ENCODE peak calls at places on chromosomes 1 and 21, in seven cellular contexts. One of them, this sample, is unnamed.

GRCh38 chr1:54876814-54877213 is 10.2 kb downstream of the DHCR24 start:
- DNase-seq in H9: no peak
- DNase-seq in foreskin melanocyte: no peak
- DNase-seq in activated CD4-positive, alpha-beta T cell treated with anti-CD3 and anti-CD28 coated beads, Interleukin-2, amount 10 ng/mL, durations not matched to agents 7 days and 5 days: no peak
- DNase-seq in esophagus squamous epithelium: no peak
- DNase-seq in mucosa of gallbladder: no peak
- DNase-seq in T-helper 22 cell: no peak
- DNase-seq in this sample: no peak

GRCh38 chr1:160576430-160576829 is 2.9 kb downstream of the CD84 start:
- DNase-seq in H9: no peak
- DNase-seq in esophagus squamous epithelium: no peak
- DNase-seq in mucosa of gallbladder: no peak
- DNase-seq in foreskin melanocyte: no peak
- DNase-seq in T-helper 22 cell: peak; percentile 11
- DNase-seq in activated CD4-positive, alpha-beta T cell treated with anti-CD3 and anti-CD28 coated beads, Interleukin-2, amount 10 ng/mL, durations not matched to agents 7 days and 5 days: peak; percentile 12
- DNase-seq in this sample: no peak

GRCh38 chr1:224784606-224785328 is 144.7 kb upstream of the DNAH14 start:
- DNase-seq in mucosa of gallbladder: no peak
- DNase-seq in H9: no peak
- DNase-seq in T-helper 22 cell: no peak
- DNase-seq in esophagus squamous epithelium: no peak
- DNase-seq in foreskin melanocyte: no peak
- DNase-seq in activated CD4-positive, alpha-beta T cell treated with anti-CD3 and anti-CD28 coated beads, Interleukin-2, amount 10 ng/mL, durations not matched to agents 7 days and 5 days: no peak
- DNase-seq in this sample: no peak

GRCh38 chr21:38472709-38473108 is 25.6 kb downstream of the ERG start:
- DNase-seq in mucosa of gallbladder: no peak
- DNase-seq in esophagus squamous epithelium: no peak
- DNase-seq in T-helper 22 cell: no peak
- DNase-seq in H9: peak; percentile 49
- DNase-seq in foreskin melanocyte: no peak
- DNase-seq in activated CD4-positive, alpha-beta T cell treated with anti-CD3 and anti-CD28 coated beads, Interleukin-2, amount 10 ng/mL, durations not matched to agents 7 days and 5 days: no peak
- DNase-seq in this sample: no peak

GRCh38 chr1:214720561-214720960 is 117.6 kb downstream of the CENPF start:
- DNase-seq in foreskin melanocyte: no peak
- DNase-seq in T-helper 22 cell: no peak
- DNase-seq in activated CD4-positive, alpha-beta T cell treated with anti-CD3 and anti-CD28 coated beads, Interleukin-2, amount 10 ng/mL, durations not matched to agents 7 days and 5 days: no peak
- DNase-seq in mucosa of gallbladder: no peak
- DNase-seq in H9: no peak
- DNase-seq in esophagus squamous epithelium: no peak
- DNase-seq in this sample: no peak

GRCh38 chr1:145962157-145963102 is 1.9 kb downstream of the ANKRD34A start:
- DNase-seq in T-helper 22 cell: peak; percentile 29
- DNase-seq in H9: no peak
- DNase-seq in foreskin melanocyte: no peak
- DNase-seq in activated CD4-positive, alpha-beta T cell treated with anti-CD3 and anti-CD28 coated beads, Interleukin-2, amount 10 ng/mL, durations not matched to agents 7 days and 5 days: peak; percentile 20
- DNase-seq in esophagus squamous epithelium: no peak
- DNase-seq in mucosa of gallbladder: no peak
- DNase-seq in this sample: peak; percentile 61

GRCh38 chr1:169484683-169485426 is 889 bp downstream of the SLC19A2 start:
- DNase-seq in T-helper 22 cell: no peak
- DNase-seq in activated CD4-positive, alpha-beta T cell treated with anti-CD3 and anti-CD28 coated beads, Interleukin-2, amount 10 ng/mL, durations not matched to agents 7 days and 5 days: no peak
- DNase-seq in foreskin melanocyte: peak; percentile 59
- DNase-seq in H9: no peak
- DNase-seq in esophagus squamous epithelium: no peak
- DNase-seq in mucosa of gallbladder: peak; percentile 61
- DNase-seq in this sample: no peak

GRCh38 chr1:43648448-43648847 is 1.5 kb upstream of the KDM4A start:
- DNase-seq in activated CD4-positive, alpha-beta T cell treated with anti-CD3 and anti-CD28 coated beads, Interleukin-2, amount 10 ng/mL, durations not matched to agents 7 days and 5 days: no peak
- DNase-seq in mucosa of gallbladder: no peak
- DNase-seq in esophagus squamous epithelium: no peak
- DNase-seq in H9: no peak
- DNase-seq in T-helper 22 cell: no peak
- DNase-seq in foreskin melanocyte: no peak
- DNase-seq in this sample: no peak

GRCh38 chr1:65509912-65510680 is 89.6 kb downstream of the LEPR start:
- DNase-seq in mucosa of gallbladder: no peak
- DNase-seq in esophagus squamous epithelium: no peak
- DNase-seq in activated CD4-positive, alpha-beta T cell treated with anti-CD3 and anti-CD28 coated beads, Interleukin-2, amount 10 ng/mL, durations not matched to agents 7 days and 5 days: no peak
- DNase-seq in H9: no peak
- DNase-seq in foreskin melanocyte: no peak
- DNase-seq in T-helper 22 cell: no peak
- DNase-seq in this sample: no peak

GRCh38 chr1:44405041-44405803 is at the start of gene RNF220:
- DNase-seq in esophagus squamous epithelium: no peak
- DNase-seq in foreskin melanocyte: peak; percentile 27
- DNase-seq in H9: peak; percentile 82
- DNase-seq in mucosa of gallbladder: peak; percentile 47
- DNase-seq in T-helper 22 cell: no peak
- DNase-seq in activated CD4-positive, alpha-beta T cell treated with anti-CD3 and anti-CD28 coated beads, Interleukin-2, amount 10 ng/mL, durations not matched to agents 7 days and 5 days: peak; percentile 33
- DNase-seq in this sample: peak; percentile 64

GRCh38 chr1:78779831-78780230 is 130.2 kb downstream of the IFI44 start:
- DNase-seq in H9: no peak
- DNase-seq in activated CD4-positive, alpha-beta T cell treated with anti-CD3 and anti-CD28 coated beads, Interleukin-2, amount 10 ng/mL, durations not matched to agents 7 days and 5 days: no peak
- DNase-seq in T-helper 22 cell: no peak
- DNase-seq in foreskin melanocyte: no peak
- DNase-seq in esophagus squamous epithelium: no peak
- DNase-seq in mucosa of gallbladder: no peak
- DNase-seq in this sample: no peak

GRCh38 chr1:154902920-154903566 is 33.0 kb upstream of the KCNN3 start:
- DNase-seq in activated CD4-positive, alpha-beta T cell treated with anti-CD3 and anti-CD28 coated beads, Interleukin-2, amount 10 ng/mL, durations not matched to agents 7 days and 5 days: no peak
- DNase-seq in foreskin melanocyte: no peak
- DNase-seq in mucosa of gallbladder: no peak
- DNase-seq in T-helper 22 cell: no peak
- DNase-seq in H9: no peak
- DNase-seq in esophagus squamous epithelium: no peak
- DNase-seq in this sample: no peak

GRCh38 chr1:19372136-19372514 is 60.0 kb downstream of the SLC66A1 start:
- DNase-seq in T-helper 22 cell: no peak
- DNase-seq in H9: no peak
- DNase-seq in activated CD4-positive, alpha-beta T cell treated with anti-CD3 and anti-CD28 coated beads, Interleukin-2, amount 10 ng/mL, durations not matched to agents 7 days and 5 days: no peak
- DNase-seq in foreskin melanocyte: no peak
- DNase-seq in esophagus squamous epithelium: no peak
- DNase-seq in mucosa of gallbladder: no peak
- DNase-seq in this sample: no peak

GRCh38 chr1:146051452-146051852 is 29.9 kb upstream of the HJV start:
- DNase-seq in esophagus squamous epithelium: no peak
- DNase-seq in mucosa of gallbladder: no peak
- DNase-seq in foreskin melanocyte: no peak
- DNase-seq in activated CD4-positive, alpha-beta T cell treated with anti-CD3 and anti-CD28 coated beads, Interleukin-2, amount 10 ng/mL, durations not matched to agents 7 days and 5 days: no peak
- DNase-seq in T-helper 22 cell: no peak
- DNase-seq in H9: no peak
- DNase-seq in this sample: no peak

GRCh38 chr21:35593000-35593502 is 467.3 kb downstream of the SETD4 start:
- DNase-seq in activated CD4-positive, alpha-beta T cell treated with anti-CD3 and anti-CD28 coated beads, Interleukin-2, amount 10 ng/mL, durations not matched to agents 7 days and 5 days: no peak
- DNase-seq in esophagus squamous epithelium: no peak
- DNase-seq in foreskin melanocyte: no peak
- DNase-seq in H9: no peak
- DNase-seq in mucosa of gallbladder: no peak
- DNase-seq in T-helper 22 cell: no peak
- DNase-seq in this sample: no peak

GRCh38 chr1:68375919-68376318 is 73.8 kb downstream of the RPE65 start:
- DNase-seq in H9: no peak
- DNase-seq in mucosa of gallbladder: no peak
- DNase-seq in foreskin melanocyte: peak; percentile 15
- DNase-seq in activated CD4-positive, alpha-beta T cell treated with anti-CD3 and anti-CD28 coated beads, Interleukin-2, amount 10 ng/mL, durations not matched to agents 7 days and 5 days: no peak
- DNase-seq in esophagus squamous epithelium: no peak
- DNase-seq in T-helper 22 cell: no peak
- DNase-seq in this sample: no peak

GRCh38 chr1:97192872-97193572 is 471.4 kb downstream of the PTBP2 start:
- DNase-seq in activated CD4-positive, alpha-beta T cell treated with anti-CD3 and anti-CD28 coated beads, Interleukin-2, amount 10 ng/mL, durations not matched to agents 7 days and 5 days: no peak
- DNase-seq in H9: no peak
- DNase-seq in foreskin melanocyte: no peak
- DNase-seq in T-helper 22 cell: no peak
- DNase-seq in esophagus squamous epithelium: no peak
- DNase-seq in mucosa of gallbladder: peak; percentile 67
- DNase-seq in this sample: peak; percentile 62

GRCh38 chr1:67355745-67356424 is 48.2 kb downstream of the IL12RB2 start:
- DNase-seq in activated CD4-positive, alpha-beta T cell treated with anti-CD3 and anti-CD28 coated beads, Interleukin-2, amount 10 ng/mL, durations not matched to agents 7 days and 5 days: no peak
- DNase-seq in H9: no peak
- DNase-seq in mucosa of gallbladder: no peak
- DNase-seq in foreskin melanocyte: no peak
- DNase-seq in esophagus squamous epithelium: no peak
- DNase-seq in T-helper 22 cell: no peak
- DNase-seq in this sample: no peak

GRCh38 chr21:42744520-42745445 is 91.4 kb downstream of the PDE9A start:
- DNase-seq in H9: no peak
- DNase-seq in mucosa of gallbladder: no peak
- DNase-seq in activated CD4-positive, alpha-beta T cell treated with anti-CD3 and anti-CD28 coated beads, Interleukin-2, amount 10 ng/mL, durations not matched to agents 7 days and 5 days: no peak
- DNase-seq in foreskin melanocyte: no peak
- DNase-seq in esophagus squamous epithelium: no peak
- DNase-seq in T-helper 22 cell: no peak
- DNase-seq in this sample: peak; percentile 47

GRCh38 chr1:1591452-1591851 is 8.5 kb downstream of the FNDC10 start:
- DNase-seq in H9: no peak
- DNase-seq in esophagus squamous epithelium: no peak
- DNase-seq in mucosa of gallbladder: no peak
- DNase-seq in T-helper 22 cell: no peak
- DNase-seq in foreskin melanocyte: no peak
- DNase-seq in activated CD4-positive, alpha-beta T cell treated with anti-CD3 and anti-CD28 coated beads, Interleukin-2, amount 10 ng/mL, durations not matched to agents 7 days and 5 days: no peak
- DNase-seq in this sample: no peak

GRCh38 chr1:12075195-12076114 is 12.4 kb downstream of the TNFRSF8 start:
- DNase-seq in foreskin melanocyte: peak; percentile 64
- DNase-seq in T-helper 22 cell: no peak
- DNase-seq in H9: no peak
- DNase-seq in activated CD4-positive, alpha-beta T cell treated with anti-CD3 and anti-CD28 coated beads, Interleukin-2, amount 10 ng/mL, durations not matched to agents 7 days and 5 days: no peak
- DNase-seq in esophagus squamous epithelium: no peak
- DNase-seq in mucosa of gallbladder: peak; percentile 41
- DNase-seq in this sample: no peak

GRCh38 chr21:18384771-18385170 is 18.8 kb downstream of the TMPRSS15 start:
- DNase-seq in H9: no peak
- DNase-seq in activated CD4-positive, alpha-beta T cell treated with anti-CD3 and anti-CD28 coated beads, Interleukin-2, amount 10 ng/mL, durations not matched to agents 7 days and 5 days: no peak
- DNase-seq in foreskin melanocyte: peak; percentile 21
- DNase-seq in mucosa of gallbladder: no peak
- DNase-seq in T-helper 22 cell: no peak
- DNase-seq in esophagus squamous epithelium: no peak
- DNase-seq in this sample: no peak

GRCh38 chr1:151311589-151312331 is 15.5 kb downstream of the PI4KB start:
- DNase-seq in esophagus squamous epithelium: peak; percentile 19
- DNase-seq in T-helper 22 cell: peak; percentile 61
- DNase-seq in H9: no peak
- DNase-seq in foreskin melanocyte: peak; percentile 40
- DNase-seq in mucosa of gallbladder: peak; percentile 88
- DNase-seq in activated CD4-positive, alpha-beta T cell treated with anti-CD3 and anti-CD28 coated beads, Interleukin-2, amount 10 ng/mL, durations not matched to agents 7 days and 5 days: peak; percentile 45
- DNase-seq in this sample: peak; percentile 98

GRCh38 chr21:46048926-46049889 is 48.7 kb upstream of the COL6A2 start:
- DNase-seq in esophagus squamous epithelium: no peak
- DNase-seq in T-helper 22 cell: no peak
- DNase-seq in mucosa of gallbladder: peak; percentile 87
- DNase-seq in H9: peak; percentile 59
- DNase-seq in foreskin melanocyte: no peak
- DNase-seq in activated CD4-positive, alpha-beta T cell treated with anti-CD3 and anti-CD28 coated beads, Interleukin-2, amount 10 ng/mL, durations not matched to agents 7 days and 5 days: no peak
- DNase-seq in this sample: peak; percentile 77

GRCh38 chr1:207389728-207390464 is 64.2 kb upstream of the CR2 start:
- DNase-seq in T-helper 22 cell: no peak
- DNase-seq in mucosa of gallbladder: no peak
- DNase-seq in esophagus squamous epithelium: no peak
- DNase-seq in foreskin melanocyte: no peak
- DNase-seq in activated CD4-positive, alpha-beta T cell treated with anti-CD3 and anti-CD28 coated beads, Interleukin-2, amount 10 ng/mL, durations not matched to agents 7 days and 5 days: no peak
- DNase-seq in H9: no peak
- DNase-seq in this sample: no peak